ENCODE peak calls at places on chromosomes 5 and 9, in nine cellular contexts. One of them, this sample, is unnamed.

GRCh38 chr5:35073168-35073567 is 25.4 kb upstream of the AGXT2 start:
- DNase-seq in hepatocyte: no peak
- DNase-seq in GM12864: no peak
- DNase-seq in astrocyte of the spinal cord: no peak
- DNase-seq in B cell: no peak
- DNase-seq in lower leg skin: no peak
- DNase-seq in AG04450: no peak
- DNase-seq in GM13976: no peak
- DNase-seq in stomach: no peak
- DNase-seq in this sample: no peak

GRCh38 chr9:128821584-128822406 is 3.5 kb downstream of the ENDOG start:
- DNase-seq in hepatocyte: no peak
- DNase-seq in GM12864: no peak
- DNase-seq in astrocyte of the spinal cord: no peak
- DNase-seq in B cell: no peak
- DNase-seq in lower leg skin: no peak
- DNase-seq in AG04450: no peak
- DNase-seq in GM13976: no peak
- DNase-seq in stomach: no peak
- DNase-seq in this sample: no peak

GRCh38 chr9:111975709-111976108 is 79.1 kb downstream of the UGCG start:
- DNase-seq in hepatocyte: peak; percentile 45
- DNase-seq in GM12864: no peak
- DNase-seq in astrocyte of the spinal cord: no peak
- DNase-seq in B cell: no peak
- DNase-seq in lower leg skin: peak; percentile 58
- DNase-seq in AG04450: no peak
- DNase-seq in GM13976: no peak
- DNase-seq in stomach: peak; percentile 82
- DNase-seq in this sample: no peak

GRCh38 chr9:91836515-91836914 is 113.5 kb downstream of the ROR2 start:
- DNase-seq in hepatocyte: no peak
- DNase-seq in GM12864: no peak
- DNase-seq in astrocyte of the spinal cord: no peak
- DNase-seq in B cell: no peak
- DNase-seq in lower leg skin: no peak
- DNase-seq in AG04450: no peak
- DNase-seq in GM13976: no peak
- DNase-seq in stomach: no peak
- DNase-seq in this sample: no peak

GRCh38 chr5:43875741-43876140 is 272.8 kb downstream of the NNT start:
- DNase-seq in hepatocyte: no peak
- DNase-seq in GM12864: no peak
- DNase-seq in astrocyte of the spinal cord: no peak
- DNase-seq in B cell: no peak
- DNase-seq in lower leg skin: no peak
- DNase-seq in AG04450: no peak
- DNase-seq in GM13976: no peak
- DNase-seq in stomach: no peak
- DNase-seq in this sample: no peak

GRCh38 chr5:133265720-133266575 is 214.1 kb downstream of the HSPA4 start:
- DNase-seq in hepatocyte: no peak
- DNase-seq in GM12864: no peak
- DNase-seq in astrocyte of the spinal cord: peak; percentile 31
- DNase-seq in B cell: no peak
- DNase-seq in lower leg skin: no peak
- DNase-seq in AG04450: no peak
- DNase-seq in GM13976: peak; percentile 65
- DNase-seq in stomach: no peak
- DNase-seq in this sample: no peak

GRCh38 chr5:120550358-120550757 is 86.3 kb downstream of the PRR16 start:
- DNase-seq in hepatocyte: no peak
- DNase-seq in GM12864: no peak
- DNase-seq in astrocyte of the spinal cord: no peak
- DNase-seq in B cell: no peak
- DNase-seq in lower leg skin: no peak
- DNase-seq in AG04450: no peak
- DNase-seq in GM13976: no peak
- DNase-seq in stomach: no peak
- DNase-seq in this sample: no peak

GRCh38 chr5:150064681-150065220 is 21.6 kb downstream of the CSF1R start:
- DNase-seq in hepatocyte: no peak
- DNase-seq in GM12864: no peak
- DNase-seq in astrocyte of the spinal cord: peak; percentile 30
- DNase-seq in B cell: no peak
- DNase-seq in lower leg skin: no peak
- DNase-seq in AG04450: no peak
- DNase-seq in GM13976: no peak
- DNase-seq in stomach: no peak
- DNase-seq in this sample: no peak

GRCh38 chr5:171272996-171273970 is 35.8 kb upstream of the TLX3 start:
- DNase-seq in hepatocyte: peak; percentile 23
- DNase-seq in GM12864: no peak
- DNase-seq in astrocyte of the spinal cord: peak; percentile 16
- DNase-seq in B cell: no peak
- DNase-seq in lower leg skin: no peak
- DNase-seq in AG04450: no peak
- DNase-seq in GM13976: peak; percentile 41
- DNase-seq in stomach: no peak
- DNase-seq in this sample: no peak

GRCh38 chr5:141508808-141509611 is 20.1 kb downstream of the PCDHGC5 start:
- DNase-seq in hepatocyte: peak; percentile 78
- DNase-seq in GM12864: no peak
- DNase-seq in astrocyte of the spinal cord: peak; percentile 96
- DNase-seq in B cell: no peak
- DNase-seq in lower leg skin: peak; percentile 93
- DNase-seq in AG04450: peak; percentile 92
- DNase-seq in GM13976: no peak
- DNase-seq in stomach: no peak
- DNase-seq in this sample: no peak

GRCh38 chr5:115840825-115841224 is 540 bp downstream of the ATG12 start:
- DNase-seq in hepatocyte: no peak
- DNase-seq in GM12864: no peak
- DNase-seq in astrocyte of the spinal cord: no peak
- DNase-seq in B cell: no peak
- DNase-seq in lower leg skin: no peak
- DNase-seq in AG04450: no peak
- DNase-seq in GM13976: no peak
- DNase-seq in stomach: no peak
- DNase-seq in this sample: no peak

GRCh38 chr9:95874989-95875304 is 544 bp upstream of the ERCC6L2 start:
- DNase-seq in hepatocyte: peak; percentile 82
- DNase-seq in GM12864: peak; percentile 41
- DNase-seq in astrocyte of the spinal cord: no peak
- DNase-seq in B cell: peak; percentile 25
- DNase-seq in lower leg skin: peak; percentile 88
- DNase-seq in AG04450: no peak
- DNase-seq in GM13976: peak; percentile 61
- DNase-seq in stomach: peak; percentile 44
- DNase-seq in this sample: peak; percentile 33

GRCh38 chr5:124859027-124859426 is 112.6 kb upstream of the ZNF608 start:
- DNase-seq in hepatocyte: no peak
- DNase-seq in GM12864: no peak
- DNase-seq in astrocyte of the spinal cord: no peak
- DNase-seq in B cell: peak; percentile 38
- DNase-seq in lower leg skin: no peak
- DNase-seq in AG04450: no peak
- DNase-seq in GM13976: no peak
- DNase-seq in stomach: no peak
- DNase-seq in this sample: no peak

GRCh38 chr9:27717991-27718390 is 144.7 kb upstream of the C9orf72 start:
- DNase-seq in hepatocyte: no peak
- DNase-seq in GM12864: no peak
- DNase-seq in astrocyte of the spinal cord: peak; percentile 1
- DNase-seq in B cell: no peak
- DNase-seq in lower leg skin: no peak
- DNase-seq in AG04450: no peak
- DNase-seq in GM13976: no peak
- DNase-seq in stomach: no peak
- DNase-seq in this sample: no peak

GRCh38 chr9:27715651-27716050 is 142.4 kb upstream of the C9orf72 start:
- DNase-seq in hepatocyte: no peak
- DNase-seq in GM12864: no peak
- DNase-seq in astrocyte of the spinal cord: no peak
- DNase-seq in B cell: no peak
- DNase-seq in lower leg skin: no peak
- DNase-seq in AG04450: no peak
- DNase-seq in GM13976: no peak
- DNase-seq in stomach: no peak
- DNase-seq in this sample: no peak

GRCh38 chr9:27711241-27711640 is 138.0 kb upstream of the C9orf72 start:
- DNase-seq in hepatocyte: no peak
- DNase-seq in GM12864: no peak
- DNase-seq in astrocyte of the spinal cord: no peak
- DNase-seq in B cell: no peak
- DNase-seq in lower leg skin: no peak
- DNase-seq in AG04450: no peak
- DNase-seq in GM13976: no peak
- DNase-seq in stomach: no peak
- DNase-seq in this sample: no peak

GRCh38 chr9:27712826-27713225 is 139.5 kb upstream of the C9orf72 start:
- DNase-seq in hepatocyte: no peak
- DNase-seq in GM12864: no peak
- DNase-seq in astrocyte of the spinal cord: no peak
- DNase-seq in B cell: no peak
- DNase-seq in lower leg skin: no peak
- DNase-seq in AG04450: no peak
- DNase-seq in GM13976: no peak
- DNase-seq in stomach: no peak
- DNase-seq in this sample: no peak

DNA sequence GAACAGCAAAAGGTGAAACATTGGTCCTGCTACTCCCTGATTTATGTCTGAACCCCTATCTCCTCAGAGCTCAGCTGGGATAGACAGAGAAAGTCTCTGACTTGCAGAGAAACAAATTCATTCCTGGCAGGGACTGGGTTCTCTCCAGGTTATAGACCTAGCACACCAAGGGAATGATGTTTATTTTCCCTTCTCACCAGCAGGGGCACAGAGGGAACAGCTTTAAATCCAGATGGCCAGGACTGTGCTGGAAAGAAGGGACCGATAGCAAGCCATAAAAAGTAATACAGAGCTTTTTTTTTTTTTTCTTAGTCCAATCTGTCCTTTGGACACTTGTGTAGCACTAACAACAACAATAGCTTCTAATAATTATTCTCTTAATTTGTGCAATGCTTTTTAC is 141.1 kb upstream of the C9orf72 start:
- DNase-seq in hepatocyte: no peak
- DNase-seq in GM12864: no peak
- DNase-seq in astrocyte of the spinal cord: no peak
- DNase-seq in B cell: no peak
- DNase-seq in lower leg skin: no peak
- DNase-seq in AG04450: no peak
- DNase-seq in GM13976: no peak
- DNase-seq in stomach: no peak
- DNase-seq in this sample: no peak
- TF ChIP-seq CTCF in hepatocyte: no peak
- TF ChIP-seq CTCF in GM12864: no peak
- TF ChIP-seq CTCF in astrocyte of the spinal cord: no peak
- TF ChIP-seq CTCF in B cell: no peak
- TF ChIP-seq CTCF in lower leg skin: no peak
- TF ChIP-seq CTCF in AG04450: no peak
- TF ChIP-seq CTCF in GM13976: no peak
- TF ChIP-seq CTCF in stomach: no peak
- TF ChIP-seq CTCF in this sample: no peak

DNA sequence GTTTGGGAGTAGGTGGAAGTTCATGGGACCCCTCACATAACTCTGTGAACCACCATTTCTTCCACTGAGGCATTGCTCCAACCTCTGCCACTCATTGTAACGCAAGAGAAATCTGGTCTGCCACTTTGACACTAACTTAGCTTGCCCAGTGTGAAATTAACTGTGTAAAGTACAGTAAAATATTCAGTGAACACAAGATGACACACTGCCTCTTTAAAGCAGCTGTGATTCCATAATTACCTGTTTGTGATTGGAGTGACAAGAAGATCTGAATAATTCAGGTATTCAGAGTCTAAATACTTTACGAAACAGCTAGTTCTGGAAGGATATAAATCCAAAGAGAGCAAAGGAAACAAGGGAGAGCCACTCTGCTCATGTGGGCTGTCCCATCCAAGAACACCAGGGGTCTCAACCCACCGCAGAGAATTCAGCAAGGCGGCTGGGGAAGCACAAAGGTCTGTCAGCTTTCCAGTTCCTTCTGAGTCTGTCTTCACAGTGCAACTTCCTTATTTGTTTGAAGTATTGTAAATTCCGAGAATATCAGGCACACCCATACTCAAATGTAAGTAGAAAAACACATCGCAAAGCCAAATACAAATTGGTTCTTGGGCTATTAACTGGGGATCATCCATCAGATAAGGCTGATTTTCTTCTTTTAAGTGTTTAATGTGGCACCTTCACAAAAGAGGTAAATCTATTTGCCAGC is 86.9 kb downstream of the GNAQ start:
- DNase-seq in hepatocyte: peak; percentile 64
- DNase-seq in GM12864: no peak
- DNase-seq in astrocyte of the spinal cord: no peak
- DNase-seq in B cell: no peak
- DNase-seq in lower leg skin: no peak
- DNase-seq in AG04450: no peak
- DNase-seq in GM13976: no peak
- DNase-seq in stomach: no peak
- DNase-seq in this sample: no peak
- TF ChIP-seq CTCF in hepatocyte: peak; percentile 32
- TF ChIP-seq CTCF in GM12864: no peak
- TF ChIP-seq CTCF in astrocyte of the spinal cord: peak; percentile 14
- TF ChIP-seq CTCF in B cell: no peak
- TF ChIP-seq CTCF in lower leg skin: no peak
- TF ChIP-seq CTCF in AG04450: no peak
- TF ChIP-seq CTCF in GM13976: no peak
- TF ChIP-seq CTCF in stomach: no peak
- TF ChIP-seq CTCF in this sample: no peak

DNA sequence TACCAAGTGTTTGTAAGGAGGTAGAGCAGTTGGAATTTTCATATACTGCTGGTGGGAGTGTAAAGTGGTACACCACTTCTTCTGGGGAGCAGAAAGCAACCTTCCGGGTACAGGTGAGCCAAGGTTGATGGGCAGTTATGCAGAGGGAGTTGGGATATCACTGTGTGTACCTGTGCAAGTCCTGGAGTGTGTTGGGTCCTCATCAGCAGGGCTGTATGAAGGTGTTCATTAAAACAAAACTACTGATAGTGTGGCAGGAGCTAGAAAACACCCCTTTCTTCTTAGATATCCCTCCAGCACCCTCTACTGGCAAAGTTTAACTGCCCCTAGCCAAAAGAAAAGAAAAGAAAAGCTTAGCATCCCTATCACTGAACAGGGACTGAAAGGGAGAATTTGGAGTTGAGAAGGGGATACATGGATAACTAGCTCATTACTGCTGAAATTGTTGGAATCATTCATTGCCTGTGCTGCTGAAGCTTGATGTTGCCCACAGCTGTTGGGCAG is 10.7 kb downstream of the MARCHF6 start:
- DNase-seq in hepatocyte: no peak
- DNase-seq in GM12864: no peak
- DNase-seq in astrocyte of the spinal cord: no peak
- DNase-seq in B cell: no peak
- DNase-seq in lower leg skin: no peak
- DNase-seq in AG04450: no peak
- DNase-seq in GM13976: no peak
- DNase-seq in stomach: no peak
- DNase-seq in this sample: no peak
- TF ChIP-seq CTCF in hepatocyte: no peak
- TF ChIP-seq CTCF in GM12864: peak; percentile 44
- TF ChIP-seq CTCF in astrocyte of the spinal cord: no peak
- TF ChIP-seq CTCF in B cell: peak; percentile 55
- TF ChIP-seq CTCF in lower leg skin: no peak
- TF ChIP-seq CTCF in AG04450: no peak
- TF ChIP-seq CTCF in GM13976: no peak
- TF ChIP-seq CTCF in stomach: peak; percentile 22
- TF ChIP-seq CTCF in this sample: no peak

GRCh38 chr5:165209101-165209727 is 1703.8 kb downstream of the MAT2B start:
- DNase-seq in hepatocyte: peak; percentile 46
- DNase-seq in GM12864: no peak
- DNase-seq in astrocyte of the spinal cord: peak; percentile 30
- DNase-seq in B cell: no peak
- DNase-seq in lower leg skin: no peak
- DNase-seq in AG04450: no peak
- DNase-seq in GM13976: peak; percentile 21
- DNase-seq in stomach: no peak
- DNase-seq in this sample: peak; percentile 11
- TF ChIP-seq CTCF in hepatocyte: peak; percentile 86
- TF ChIP-seq CTCF in GM12864: peak; percentile 47
- TF ChIP-seq CTCF in astrocyte of the spinal cord: peak; percentile 65
- TF ChIP-seq CTCF in B cell: peak; percentile 70
- TF ChIP-seq CTCF in lower leg skin: no peak
- TF ChIP-seq CTCF in AG04450: peak; percentile 73
- TF ChIP-seq CTCF in GM13976: peak; percentile 44
- TF ChIP-seq CTCF in stomach: peak; percentile 63
- TF ChIP-seq CTCF in this sample: peak; percentile 17

This sample was measured in GM20000.